ENCODE peak calls at places on chromosomes 5 and 9, in ten cellular contexts. R is fibroblast of lung; Q is H9; V is stomach; M is NAMALWA; O is RPMI7951; Z is NCI-H460; K is choroid plexus epithelial cell; F is stimulated activated CD4-positive, alpha-beta T cell treated with anti-CD3 and anti-CD28 coated beads, Interleukin-1b, Interleukin-23, amount 100 ng/mL, for 4 hours; H is Kasumi-1. U is an unnamed sample.

GRCh38 chr5:151327585-151327984 is 19.8 kb downstream of the SLC36A2 start:
- DNase-seq in R (no peak), Q (no peak), V (no peak), M (no peak), O (no peak), Z (no peak), K (no peak), F (no peak), H (no peak), U (no peak)

GRCh38 chr5:134550271-134551214 is 25.1 kb downstream of the JADE2 start:
- DNase-seq in R (no peak), Q (no peak), V (peak), M (peak), O (no peak), Z (no peak), K (peak), F (no peak), H (no peak), U (no peak)

GRCh38 chr9:88976186-88976887 is 14.9 kb upstream of the S1PR3 start:
- DNase-seq in R (no peak), Q (no peak), V (no peak), M (no peak), O (no peak), Z (no peak), K (no peak), F (no peak), H (no peak), U (no peak)

GRCh38 chr9:135857371-135857786 is 50.0 kb downstream of the CAMSAP1 start:
- DNase-seq in R (peak), Q (no peak), V (no peak), M (no peak), O (peak), Z (no peak), K (peak), F (no peak), H (no peak), U (no peak)

GRCh38 chr9:85056203-85056572 is 386.7 kb downstream of the NTRK2 start:
- DNase-seq in R (no peak), Q (no peak), V (no peak), M (no peak), O (no peak), Z (no peak), K (no peak), F (no peak), H (no peak), U (no peak)

GRCh38 chr9:23464275-23464674 is 361.8 kb downstream of the ELAVL2 start:
- DNase-seq in R (no peak), Q (no peak), V (no peak), M (no peak), O (no peak), Z (no peak), K (no peak), F (no peak), H (no peak), U (no peak)

GRCh38 chr9:127129073-127129717 is 6.8 kb upstream of the ANGPTL2 start:
- DNase-seq in R (no peak), Q (no peak), V (no peak), M (no peak), O (no peak), Z (no peak), K (no peak), F (no peak), H (no peak), U (no peak)

GRCh38 chr5:119808474-119808873 is 179.1 kb downstream of the FAM170A start:
- DNase-seq in R (no peak), Q (no peak), V (no peak), M (no peak), O (no peak), Z (no peak), K (no peak), F (no peak), H (no peak), U (no peak)

GRCh38 chr5:135039526-135040296 is 5.7 kb upstream of the PITX1 start:
- DNase-seq in R (no peak), Q (peak), V (no peak), M (no peak), O (no peak), Z (no peak), K (no peak), F (no peak), H (no peak), U (no peak)

U was measured in DMS 273 treated with DMSO at 0.1 percent for 48 hours.